ENCODE peak calls at places on chromosomes 3 and 15, in seven cellular contexts. W is CD4-positive, alpha-beta T cell; R is activated CD8-positive, alpha-beta memory T cell treated with anti-CD3 and anti-CD28 coated beads, Interleukin-2, amount 10 ng/mL, durations not matched to agents 7 days and 5 days; U is iris pigment epithelial cell; I is testis; L is pons; F is activated T-cell treated with anti-CD3 and anti-CD28 coated beads, Interleukin-2, amount 50 U/mL, for 4 hours. A is an unnamed sample.
A peak's percentile ranks its signal among the peaks of the same experiment; 100 is the strongest.

GRCh38 chr3:132006605-132007204 is 28.1 kb downstream of the CPNE4 start:
- DNase-seq in W (no peak), R (no peak), U (peak; percentile 66), I (peak; percentile 57), L (peak; percentile 9), F (no peak), A (no peak)

GRCh38 chr3:180538493-180538892 is 63.5 kb upstream of the TTC14 start:
- DNase-seq in W (no peak), R (no peak), U (no peak), I (no peak), L (no peak), F (no peak), A (no peak)

GRCh38 chr3:149512073-149512782 is 37.7 kb downstream of the TM4SF4 start:
- DNase-seq in W (no peak), R (peak; percentile 66), U (peak; percentile 52), I (peak; percentile 80), L (peak; percentile 65), F (no peak), A (no peak)

GRCh38 chr3:124886168-124887051 is 755 bp downstream of the ITGB5 start:
- DNase-seq in W (no peak), R (no peak), U (peak; percentile 60), I (peak; percentile 52), L (peak; percentile 46), F (peak; percentile 31), A (peak; percentile 28)

GRCh38 chr3:186640473-186640818 is 247 bp downstream of the FETUB start:
- DNase-seq in W (no peak), R (no peak), U (peak; percentile 12), I (no peak), L (peak; percentile 31), F (no peak), A (no peak)

GRCh38 chr3:105523496-105523895 is 156.8 kb downstream of the ALCAM start:
- DNase-seq in W (no peak), R (no peak), U (peak; percentile 51), I (no peak), L (no peak), F (no peak), A (no peak)

GRCh38 chr3:110180733-110181132 is 843.4 kb upstream of the DPPA4 start:
- DNase-seq in W (no peak), R (no peak), U (no peak), I (peak; percentile 42), L (peak; percentile 46), F (no peak), A (no peak)

GRCh38 chr15:43948691-43949325 is 122.0 kb downstream of the WDR76 start:
- DNase-seq in W (no peak), R (peak; percentile 42), U (no peak), I (no peak), L (no peak), F (no peak), A (peak; percentile 70)

GRCh38 chr3:46468758-46469600 is 4.3 kb upstream of the LTF start:
- DNase-seq in W (no peak), R (peak; percentile 37), U (no peak), I (no peak), L (no peak), F (no peak), A (no peak)

GRCh38 chr15:75864213-75865059 is 21.2 kb downstream of the UBE2Q2 start:
- DNase-seq in W (no peak), R (no peak), U (peak; percentile 8), I (no peak), L (no peak), F (no peak), A (no peak)

GRCh38 chr3:14241716-14242115 is 63.1 kb downstream of the LSM3 start:
- DNase-seq in W (no peak), R (no peak), U (no peak), I (no peak), L (no peak), F (no peak), A (no peak)

GRCh38 chr3:42501681-42502428 is 588 bp upstream of the VIPR1 start:
- DNase-seq in W (peak; percentile 62), R (peak; percentile 70), U (peak; percentile 32), I (peak; percentile 67), L (no peak), F (peak; percentile 55), A (peak; percentile 56)

GRCh38 chr15:99474981-99475753 is 90.6 kb upstream of the MEF2A start:
- DNase-seq in W (no peak), R (no peak), U (no peak), I (peak; percentile 53), L (no peak), F (no peak), A (no peak)

GRCh38 chr3:50192689-50193141 is 1.3 kb downstream of the GNAT1 start:
- DNase-seq in W (peak; percentile 76), R (peak; percentile 85), U (peak; percentile 31), I (peak; percentile 80), L (peak; percentile 49), F (peak; percentile 85), A (peak; percentile 60)

GRCh38 chr3:69161587-69162196 is 39.3 kb upstream of the LMOD3 start:
- DNase-seq in W (peak; percentile 3), R (peak; percentile 53), U (peak; percentile 47), I (peak; percentile 45), L (peak; percentile 79), F (peak; percentile 22), A (peak; percentile 13)

GRCh38 chr3:73433079-73433478 is 191.7 kb downstream of the PDZRN3 start:
- DNase-seq in W (no peak), R (no peak), U (no peak), I (no peak), L (no peak), F (no peak), A (no peak)

GRCh38 chr3:29683306-29683993 is 402.6 kb downstream of the RBMS3 start:
- DNase-seq in W (no peak), R (no peak), U (peak; percentile 82), I (peak; percentile 53), L (no peak), F (no peak), A (peak; percentile 39)

GRCh38 chr3:54670269-54671000 is 257.4 kb downstream of the LRTM1 start:
- DNase-seq in W (no peak), R (no peak), U (no peak), I (no peak), L (no peak), F (no peak), A (no peak)